ENCODE peak calls at places on chromosomes 1 and 21, in seven cellular contexts. C, B, O, J, G, U and K are unnamed samples.

GRCh38 chr1:39001516-39002389 is 10.7 kb downstream of the AKIRIN1 start:
- DNase-seq in J (no peak), O (no peak), B (no peak), U (no peak), G (no peak), C (no peak), K (no peak)

GRCh38 chr1:148388260-148389026 is 94.7 kb downstream of the PPIAL4G start:
- DNase-seq in C (peak), B (peak), J (peak), O (peak), G (peak), U (peak), K (peak)

GRCh38 chr1:205488074-205488723 is 16.3 kb upstream of the CDK18 start:
- DNase-seq in U (no peak), O (peak), G (peak), J (peak), B (no peak), C (peak), K (peak)

GRCh38 chr1:159921251-159921650 is 4.1 kb downstream of the TAGLN2 start:
- DNase-seq in G (peak), J (no peak), U (no peak), O (no peak), B (no peak), C (no peak), K (peak)

GRCh38 chr1:107138166-107138565 is 2.7 kb upstream of the NTNG1 start:
- DNase-seq in O (no peak), G (peak), U (no peak), B (no peak), J (no peak), C (no peak), K (no peak)

GRCh38 chr1:207935166-207935583 is 24.2 kb upstream of the CD34 start:
- DNase-seq in B (no peak), C (no peak), O (no peak), G (no peak), U (no peak), J (no peak), K (no peak)

GRCh38 chr1:44524180-44524579 is 119.1 kb downstream of the RNF220 start:
- DNase-seq in U (no peak), J (no peak), O (no peak), G (no peak), B (no peak), C (no peak), K (no peak)

GRCh38 chr1:226784081-226785049 is 45.3 kb upstream of the ITPKB start:
- DNase-seq in B (no peak), C (no peak), J (no peak), G (peak), U (no peak), O (no peak), K (no peak)

GRCh38 chr21:46289655-46290178 is 3.6 kb downstream of the YBEY start:
- DNase-seq in G (no peak), U (no peak), J (no peak), O (no peak), B (no peak), C (no peak), K (no peak)

GRCh38 chr1:117387060-117387633 is 19.9 kb downstream of the MAN1A2 start:
- DNase-seq in U (no peak), B (no peak), C (no peak), G (no peak), O (no peak), J (no peak), K (no peak)

GRCh38 chr1:93613895-93614294 is 67.7 kb downstream of the BCAR3 start:
- DNase-seq in B (no peak), O (no peak), G (no peak), U (peak), J (no peak), C (no peak), K (no peak)

GRCh38 chr1:221741364-221741970 is 422 bp downstream of the DUSP10 start:
- DNase-seq in C (peak), G (peak), B (peak), J (no peak), U (peak), O (peak), K (no peak)

GRCh38 chr1:211484738-211485479 is 7.1 kb downstream of the RD3 start:
- DNase-seq in U (no peak), O (no peak), J (no peak), B (no peak), G (no peak), C (no peak), K (no peak)

GRCh38 chr1:171635661-171636060 is 13.6 kb downstream of the MYOCOS start:
- DNase-seq in C (no peak), O (no peak), J (no peak), G (no peak), B (no peak), U (no peak), K (no peak)

GRCh38 chr1:23254584-23254983 is 37.3 kb upstream of the HTR1D start:
- DNase-seq in U (no peak), O (no peak), B (no peak), G (no peak), J (no peak), C (no peak), K (no peak)

GRCh38 chr1:170063109-170063826 is 11.2 kb downstream of the KIFAP3 start:
- DNase-seq in B (no peak), J (peak), G (peak), C (no peak), U (no peak), O (no peak), K (no peak)

GRCh38 chr1:193321242-193321842 is 134.9 kb upstream of the B3GALT2 start:
- DNase-seq in G (peak), U (no peak), O (no peak), B (no peak), C (no peak), J (no peak), K (no peak)